ENCODE peak calls at places on chromosome 11, in six cellular contexts. One of them, this sample, is unnamed.

GRCh38 chr11:128448487-128448886 is 138.9 kb downstream of the ETS1 start:
- DNase-seq in M059J: peak; percentile 99
- DNase-seq in NCI-H1930: no peak
- DNase-seq in GM23248: peak; percentile 64
- DNase-seq in C1 segment of cervical spinal cord: no peak
- DNase-seq in nephron progenitor cell: no peak
- DNase-seq in this sample: no peak

GRCh38 chr11:76233936-76234703 is 27.8 kb upstream of the WNT11 start:
- DNase-seq in M059J: peak; percentile 87
- DNase-seq in NCI-H1930: no peak
- DNase-seq in GM23248: peak; percentile 67
- DNase-seq in C1 segment of cervical spinal cord: no peak
- DNase-seq in nephron progenitor cell: peak; percentile 39
- DNase-seq in this sample: no peak

GRCh38 chr11:75878968-75879367 is 64.0 kb downstream of the UVRAG start:
- DNase-seq in M059J: no peak
- DNase-seq in NCI-H1930: no peak
- DNase-seq in GM23248: no peak
- DNase-seq in C1 segment of cervical spinal cord: no peak
- DNase-seq in nephron progenitor cell: no peak
- DNase-seq in this sample: no peak

GRCh38 chr11:1559103-1559951 is 12.7 kb downstream of the DUSP8 start:
- DNase-seq in M059J: peak; percentile 98
- DNase-seq in NCI-H1930: no peak
- DNase-seq in GM23248: peak; percentile 89
- DNase-seq in C1 segment of cervical spinal cord: peak; percentile 83
- DNase-seq in nephron progenitor cell: no peak
- DNase-seq in this sample: no peak

GRCh38 chr11:95338430-95338991 is 107.5 kb upstream of the SESN3 start:
- DNase-seq in M059J: peak; percentile 6
- DNase-seq in NCI-H1930: no peak
- DNase-seq in GM23248: peak; percentile 86
- DNase-seq in C1 segment of cervical spinal cord: peak; percentile 27
- DNase-seq in nephron progenitor cell: no peak
- DNase-seq in this sample: no peak

GRCh38 chr11:68775951-68776388 is 24.6 kb upstream of the TESMIN start:
- DNase-seq in M059J: no peak
- DNase-seq in NCI-H1930: no peak
- DNase-seq in GM23248: no peak
- DNase-seq in C1 segment of cervical spinal cord: no peak
- DNase-seq in nephron progenitor cell: no peak
- DNase-seq in this sample: no peak

GRCh38 chr11:75475767-75476650 is 43.0 kb upstream of the KLHL35 start:
- DNase-seq in M059J: no peak
- DNase-seq in NCI-H1930: no peak
- DNase-seq in GM23248: peak; percentile 46
- DNase-seq in C1 segment of cervical spinal cord: no peak
- DNase-seq in nephron progenitor cell: no peak
- DNase-seq in this sample: no peak

GRCh38 chr11:36258730-36259360 is 30.4 kb downstream of the COMMD9 start:
- DNase-seq in M059J: peak; percentile 68
- DNase-seq in NCI-H1930: no peak
- DNase-seq in GM23248: peak; percentile 90
- DNase-seq in C1 segment of cervical spinal cord: peak; percentile 14
- DNase-seq in nephron progenitor cell: peak; percentile 64
- DNase-seq in this sample: no peak

GRCh38 chr11:63599211-63600122 is 14.8 kb downstream of the PLAAT3 start:
- DNase-seq in M059J: peak; percentile 93
- DNase-seq in NCI-H1930: no peak
- DNase-seq in GM23248: peak; percentile 93
- DNase-seq in C1 segment of cervical spinal cord: no peak
- DNase-seq in nephron progenitor cell: no peak
- DNase-seq in this sample: no peak

This sample was measured in T-cell.